ENCODE peak calls at places on chromosomes 5 and 9, in four cellular contexts. Q is HCT116, S is Panc1, Y is K562. E is an unnamed sample.

GRCh38 chr5:10635861-10636350 is 72.0 kb downstream of the ANKRD33B start:
- DNase-seq in Q (no peak), S (no peak), Y (no peak), E (no peak)

GRCh38 chr5:170252710-170253350 is 20.0 kb downstream of the C5orf58 start:
- DNase-seq in Q (no peak), S (no peak), Y (no peak), E (no peak)

GRCh38 chr9:87840126-87840525 is 42.6 kb upstream of the SPATA31E1 start:
- DNase-seq in Q (no peak), S (no peak), Y (no peak), E (no peak)

GRCh38 chr5:138543730-138544104 is 681 bp upstream of the ETF1 start:
- DNase-seq in Q (no peak), S (no peak), Y (no peak), E (no peak)

GRCh38 chr9:123872710-123873109 is 57.2 kb downstream of the DENND1A start:
- DNase-seq in Q (no peak), S (no peak), Y (no peak), E (no peak)

GRCh38 chr5:108295588-108296368 is 86.1 kb downstream of the FBXL17 start:
- DNase-seq in Q (no peak), S (peak; percentile 22), Y (no peak), E (no peak)

GRCh38 chr5:120457839-120458507 is 6.1 kb upstream of the PRR16 start:
- DNase-seq in Q (peak; percentile 59), S (peak; percentile 50), Y (no peak), E (peak; percentile 46)

GRCh38 chr9:975740-976257 is 656 bp upstream of the DMRT3 start:
- DNase-seq in Q (no peak), S (no peak), Y (no peak), E (no peak)

GRCh38 chr9:115413766-115414382 is 295.9 kb upstream of the TNC start:
- DNase-seq in Q (no peak), S (no peak), Y (no peak), E (no peak)

GRCh38 chr9:22147818-22148573 is 138.9 kb upstream of the CDKN2B start:
- DNase-seq in Q (peak; percentile 60), S (no peak), Y (no peak), E (peak; percentile 55)

GRCh38 chr9:135330307-135330631 is 149.3 kb upstream of the PPP1R26 start:
- DNase-seq in Q (no peak), S (no peak), Y (no peak), E (no peak)

GRCh38 chr5:74866653-74867162 is 521 bp upstream of the FAM169A start:
- DNase-seq in Q (no peak), S (no peak), Y (no peak), E (peak; percentile 89)

GRCh38 chr9:114303977-114304376 is 18.9 kb upstream of the ORM1 start:
- DNase-seq in Q (no peak), S (no peak), Y (no peak), E (no peak)

GRCh38 chr9:25964239-25964638 is 286.0 kb upstream of the TUSC1 start:
- DNase-seq in Q (peak; percentile 1), S (peak; percentile 2), Y (no peak), E (peak; percentile 47)

GRCh38 chr5:7745882-7746735 is 104.8 kb downstream of the CFAP90 start:
- DNase-seq in Q (peak; percentile 41), S (peak; percentile 35), Y (peak; percentile 66), E (peak; percentile 41)

GRCh38 chr5:35442916-35443639 is 174.6 kb upstream of the SPEF2 start:
- DNase-seq in Q (no peak), S (no peak), Y (no peak), E (peak; percentile 38)

GRCh38 chr9:7906783-7907182 is 107.2 kb upstream of the DMAC1 start:
- DNase-seq in Q (no peak), S (no peak), Y (no peak), E (no peak)

GRCh38 chr9:7901676-7902075 is 102.1 kb upstream of the DMAC1 start:
- DNase-seq in Q (no peak), S (no peak), Y (no peak), E (no peak)
- TF ChIP-seq TCF7L2 in Q (no peak), S (no peak), Y (no peak), E (no peak)

GRCh38 chr9:23887781-23888180 is 61.7 kb upstream of the ELAVL2 start:
- DNase-seq in Q (no peak), S (no peak), Y (no peak), E (no peak)
- TF ChIP-seq TCF7L2 in Q (no peak), S (no peak), Y (no peak), E (no peak)

GRCh38 chr5:149638136-149638535 is 56.8 kb downstream of the ARHGEF37 start:
- DNase-seq in Q (no peak), S (no peak), Y (no peak), E (no peak)
- TF ChIP-seq TCF7L2 in Q (no peak), S (no peak), Y (no peak), E (no peak)

DNA sequence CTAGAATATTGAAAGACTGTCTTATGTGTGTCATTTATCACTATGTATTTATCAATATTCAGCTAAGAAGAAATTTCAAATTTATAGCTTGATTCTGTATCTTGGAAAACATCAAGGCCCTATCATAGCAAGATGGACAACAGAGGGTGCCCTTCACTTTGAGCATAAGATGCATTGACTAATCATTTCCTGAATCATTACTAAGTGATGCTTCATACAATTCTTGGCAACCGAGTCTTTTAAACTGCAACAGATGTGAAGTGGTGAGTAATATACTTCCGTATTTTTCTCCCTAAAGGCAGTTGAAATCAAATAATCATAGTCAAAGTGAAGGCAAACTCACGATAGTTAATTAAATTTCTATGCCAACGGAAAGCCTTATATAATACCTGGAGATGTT is 318.6 kb upstream of the RGMB start:
- DNase-seq in Q (peak; percentile 0), S (peak; percentile 72), Y (no peak), E (no peak)
- TF ChIP-seq TCF7L2 in Q (no peak), S (no peak), Y (no peak), E (no peak)

DNA sequence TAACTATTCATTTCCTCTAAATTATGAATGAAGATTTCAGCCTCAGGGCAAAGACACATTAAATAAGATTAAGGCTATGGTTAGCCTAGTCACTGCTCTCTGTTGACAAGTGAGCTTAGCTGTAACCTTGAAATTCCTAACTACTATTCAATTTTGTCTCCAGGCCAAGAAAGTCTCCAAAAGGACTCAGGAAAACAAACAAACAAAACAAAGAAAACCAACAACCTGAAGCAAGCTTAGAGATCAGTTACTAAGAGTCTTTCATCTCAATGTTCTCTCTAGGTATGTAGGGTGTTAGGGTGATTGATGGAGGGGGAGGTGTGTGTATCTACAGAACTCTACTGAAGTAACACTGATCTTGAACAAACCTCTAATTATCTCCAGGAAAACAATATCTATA is 9.6 kb upstream of the CTNNAL1 start:
- DNase-seq in Q (no peak), S (no peak), Y (no peak), E (peak; percentile 63)
- TF ChIP-seq TCF7L2 in Q (peak; percentile 47), S (no peak), Y (no peak), E (no peak)

GRCh38 chr9:84781431-84781830 is 111.9 kb downstream of the NTRK2 start:
- DNase-seq in Q (no peak), S (no peak), Y (no peak), E (peak; percentile 23)
- TF ChIP-seq TCF7L2 in Q (no peak), S (no peak), Y (no peak), E (no peak)

GRCh38 chr9:119366909-119367690 is 2.1 kb downstream of the BRINP1 start:
- DNase-seq in Q (no peak), S (no peak), Y (no peak), E (no peak)
- TF ChIP-seq TCF7L2 in Q (no peak), S (no peak), Y (no peak), E (no peak)